ENCODE peak calls at places on chromosomes 13 and 19, in eight cellular contexts. J, D, S, E, N, X, I and A are unnamed samples.

GRCh38 chr13:49220035-49220855 is at the start of gene MLNR:
- DNase-seq in J (peak), S (no peak), E (no peak), N (peak), I (no peak), D (peak), X (no peak), A (peak)

GRCh38 chr19:33431986-33432385 is 58.5 kb downstream of the CEBPG start:
- DNase-seq in X (no peak), I (no peak), J (no peak), D (no peak), E (no peak), N (no peak), S (no peak), A (no peak)

GRCh38 chr13:37127706-37128241 is 22.3 kb upstream of the CSNK1A1L start:
- DNase-seq in X (peak), J (no peak), S (peak), E (peak), N (no peak), D (no peak), I (peak), A (peak)

GRCh38 chr13:21120191-21120590 is 56.2 kb downstream of the SKA3 start:
- DNase-seq in E (no peak), D (no peak), J (no peak), I (no peak), S (no peak), N (no peak), X (no peak), A (no peak)

GRCh38 chr13:100510208-100510997 is 78.2 kb downstream of the GGACT start:
- DNase-seq in J (no peak), N (no peak), I (no peak), S (no peak), X (no peak), E (no peak), D (no peak), A (no peak)

GRCh38 chr19:24052811-24053210 is 34.2 kb upstream of the ZNF254 start:
- DNase-seq in J (no peak), E (no peak), X (no peak), I (peak), D (no peak), N (no peak), S (no peak), A (peak)

GRCh38 chr13:23739597-23739996 is 149.6 kb downstream of the MIPEP start:
- DNase-seq in E (no peak), I (no peak), D (no peak), S (no peak), J (no peak), N (no peak), X (no peak), A (no peak)

GRCh38 chr19:4208385-4209094 is 20.8 kb upstream of the EBI3 start:
- DNase-seq in X (no peak), S (no peak), D (peak), N (peak), I (peak), J (no peak), E (peak), A (peak)

GRCh38 chr13:105587786-105588185 is 947.7 kb downstream of the EFNB2 start:
- DNase-seq in E (peak), S (no peak), J (no peak), N (no peak), D (no peak), I (peak), X (no peak), A (no peak)

DNA sequence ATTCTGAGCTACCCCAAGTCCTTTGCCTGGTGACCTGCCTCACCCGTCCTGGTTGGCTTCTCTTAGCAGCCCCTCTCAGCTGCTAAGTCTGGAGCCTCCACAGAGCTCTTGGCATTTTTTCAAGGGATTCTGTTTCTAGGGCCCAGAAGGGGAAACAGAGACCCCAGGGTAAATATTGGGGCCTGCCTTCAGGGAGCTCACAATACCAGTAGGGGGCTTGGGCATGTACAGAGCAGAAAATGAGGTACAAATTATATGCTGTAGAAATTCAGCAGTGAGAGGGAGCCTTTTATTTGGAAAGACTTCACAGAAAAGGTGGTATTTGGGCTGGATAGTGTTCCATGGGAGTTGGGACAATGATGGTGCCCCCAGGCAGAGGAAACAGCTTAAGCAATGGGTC is 3.7 kb downstream of the SAMD4B start:
- DNase-seq in S (no peak), E (no peak), X (no peak), I (no peak), J (no peak), N (no peak), D (no peak), A (no peak)
- TF ChIP-seq CTCF in S (peak), E (peak), X (peak), I (peak), J (no peak), N (no peak), D (no peak), A (no peak)

GRCh38 chr13:31765441-31765840 is 26.1 kb downstream of the RXFP2 start:
- DNase-seq in S (peak), N (no peak), J (no peak), D (no peak), I (peak), X (no peak), E (peak), A (peak)
- H3K4me3 ChIP-seq in S (no peak), N (no peak), J (no peak), D (no peak), I (no peak), X (no peak), E (no peak), A (no peak)

DNA sequence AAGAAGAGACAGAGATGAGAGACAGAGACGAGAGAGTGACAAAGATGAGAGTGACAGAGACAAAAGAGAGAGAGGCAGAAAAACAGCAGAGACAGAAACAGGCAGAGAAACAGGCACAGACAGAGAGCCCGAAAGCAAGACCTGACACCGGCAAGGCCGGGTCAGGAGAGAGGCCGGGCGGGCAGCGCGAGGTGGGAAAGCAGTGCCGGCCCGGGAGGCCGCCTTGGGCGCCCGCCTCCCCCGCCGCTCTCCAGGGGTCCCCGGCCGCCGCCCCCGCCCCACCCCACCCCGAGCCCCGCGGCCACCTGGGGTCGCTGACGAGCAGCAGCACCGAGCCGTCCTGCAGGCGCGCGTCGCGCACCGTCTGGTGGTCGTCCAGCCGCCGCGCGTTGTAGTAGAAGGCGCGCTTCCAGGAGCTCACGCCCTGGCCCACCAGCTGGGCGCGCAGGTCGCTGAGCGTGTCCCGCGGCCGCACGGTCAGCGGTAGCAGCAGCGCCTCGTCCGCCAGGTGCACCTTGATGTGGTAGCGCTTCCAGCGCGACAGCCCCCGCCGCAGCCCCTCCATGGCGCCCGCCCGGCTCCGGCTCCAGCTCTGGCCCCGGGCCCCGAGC is at the start of gene TINCR:
- DNase-seq in S (no peak), E (no peak), X (no peak), J (no peak), D (no peak), N (no peak), I (no peak), A (no peak)
- TF ChIP-seq CTCF in S (no peak), E (no peak), X (no peak), J (no peak), D (no peak), N (no peak), I (no peak), A (no peak)

GRCh38 chr19:49241769-49242168 is 83.2 kb downstream of the SLC6A16 start:
- DNase-seq in J (no peak), N (no peak), S (no peak), E (no peak), X (no peak), D (no peak), I (no peak), A (no peak)

GRCh38 chr19:49243129-49243528 is 81.9 kb downstream of the SLC6A16 start:
- DNase-seq in I (no peak), N (no peak), E (no peak), S (no peak), X (no peak), J (no peak), D (no peak), A (no peak)

GRCh38 chr19:49244256-49244655 is 80.7 kb downstream of the SLC6A16 start:
- DNase-seq in E (no peak), N (no peak), D (no peak), S (no peak), J (no peak), X (no peak), I (no peak), A (no peak)

GRCh38 chr19:49243726-49244125 is 81.3 kb downstream of the SLC6A16 start:
- DNase-seq in D (no peak), I (no peak), X (no peak), E (no peak), N (no peak), J (no peak), S (no peak), A (no peak)
- H3K4me3 ChIP-seq in D (no peak), I (no peak), X (no peak), E (no peak), N (no peak), J (no peak), S (no peak), A (no peak)

GRCh38 chr13:110397445-110397844 is 90.4 kb downstream of the COL4A2 start:
- DNase-seq in J (no peak), S (no peak), N (no peak), D (no peak), E (no peak), I (peak), X (no peak), A (peak)
- TF ChIP-seq CTCF in J (no peak), S (no peak), N (no peak), D (no peak), E (no peak), I (no peak), X (no peak), A (no peak)

DNA sequence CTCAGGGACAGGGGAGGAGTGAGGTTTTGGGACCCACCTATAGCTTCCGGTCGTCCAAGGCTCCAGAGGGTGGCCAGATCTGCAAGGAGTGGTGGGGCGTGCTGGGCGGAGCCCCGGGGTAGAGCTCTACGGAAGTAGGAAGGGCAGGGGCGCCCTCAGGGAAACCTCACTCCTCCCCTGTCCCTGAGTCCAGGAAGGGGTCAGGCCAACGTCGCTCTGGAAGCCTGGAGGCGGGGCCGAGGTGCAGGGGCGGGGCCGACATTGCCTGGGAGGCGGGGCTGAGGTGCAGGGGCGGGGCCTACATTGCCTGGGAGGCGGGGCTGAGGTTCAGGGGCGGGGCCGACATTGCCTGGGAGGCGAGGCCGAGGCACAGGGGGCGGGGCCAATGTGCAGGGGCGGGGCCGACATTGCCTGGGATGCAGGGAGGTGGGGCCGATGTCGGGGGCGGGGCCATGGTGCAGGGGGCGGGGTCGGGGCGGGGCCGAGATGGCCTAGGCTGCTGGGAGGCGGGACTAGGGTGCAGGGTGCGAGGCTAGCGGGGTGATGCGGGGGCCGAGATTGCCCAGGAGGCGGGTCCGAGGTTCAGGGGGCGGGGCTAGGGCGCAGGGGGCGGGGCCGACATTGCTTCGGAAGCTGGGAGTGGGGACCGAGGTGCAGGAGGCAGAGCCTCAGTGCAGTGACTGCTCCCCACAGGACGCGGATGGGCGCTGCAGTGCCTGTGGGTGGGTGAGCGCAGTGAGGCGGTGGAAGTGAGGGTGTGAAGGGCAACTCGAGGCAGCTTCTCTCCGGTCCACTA is 4.9 kb upstream of the PALM start:
- DNase-seq in N (peak), X (peak), E (peak), J (peak), S (no peak), I (peak), D (peak), A (peak)
- H3K4me3 ChIP-seq in N (peak), X (no peak), E (no peak), J (peak), S (no peak), I (peak), D (no peak), A (no peak)

GRCh38 chr19:15161028-15161984 is 39.5 kb downstream of the NOTCH3 start:
- DNase-seq in N (peak), J (no peak), E (no peak), I (peak), X (no peak), S (no peak), D (no peak), A (peak)
- TF ChIP-seq CTCF in N (peak), J (no peak), E (peak), I (peak), X (peak), S (peak), D (no peak), A (peak)

GRCh38 chr13:40026174-40026585 is 370.7 kb downstream of the COG6 start:
- DNase-seq in E (peak), D (no peak), N (no peak), I (peak), J (no peak), S (no peak), X (no peak), A (no peak)

GRCh38 chr13:40024962-40025714 is 369.7 kb downstream of the COG6 start:
- DNase-seq in D (no peak), J (no peak), I (no peak), N (no peak), X (no peak), S (no peak), E (no peak), A (peak)

GRCh38 chr13:40026741-40027140 is 371.3 kb downstream of the COG6 start:
- DNase-seq in X (no peak), I (no peak), D (no peak), E (no peak), J (no peak), S (no peak), N (no peak), A (no peak)

GRCh38 chr13:40023608-40024577 is 368.4 kb downstream of the COG6 start:
- DNase-seq in J (no peak), E (no peak), N (no peak), X (no peak), D (no peak), I (peak), S (no peak), A (peak)

GRCh38 chr13:40024578-40024952 is 369.1 kb downstream of the COG6 start:
- DNase-seq in I (peak), J (no peak), X (no peak), S (no peak), E (no peak), D (no peak), N (no peak), A (peak)
- H3K4me3 ChIP-seq in I (no peak), J (no peak), X (no peak), S (no peak), E (no peak), D (no peak), N (no peak), A (no peak)